ENCODE peak calls at places on chromosomes 13 and 19, in six cellular contexts. R, W, E, G, T and O are unnamed samples.

GRCh38 chr13:105908581-105908980 is 626.9 kb downstream of the EFNB2 start:
- DNase-seq in R (no peak), W (no peak), E (no peak), G (no peak), T (no peak), O (no peak)

GRCh38 chr13:78762825-78763224 is 103.9 kb upstream of the OBI1 start:
- DNase-seq in R (no peak), W (no peak), E (no peak), G (no peak), T (no peak), O (peak)

GRCh38 chr19:16921766-16922591 is 33.2 kb downstream of the F2RL3 start:
- DNase-seq in R (no peak), W (no peak), E (no peak), G (no peak), T (no peak), O (no peak)

GRCh38 chr13:113545455-113545930 is 39.1 kb upstream of the TFDP1 start:
- DNase-seq in R (no peak), W (no peak), E (no peak), G (no peak), T (no peak), O (peak)

GRCh38 chr19:4449022-4449825 is 8.4 kb downstream of the UBXN6 start:
- DNase-seq in R (no peak), W (peak), E (no peak), G (no peak), T (no peak), O (no peak)

GRCh38 chr13:30737511-30738342 is 2.4 kb downstream of the ALOX5AP start:
- DNase-seq in R (no peak), W (no peak), E (no peak), G (no peak), T (no peak), O (no peak)

GRCh38 chr19:2695288-2695866 is 7.1 kb downstream of the GNG7 start:
- DNase-seq in R (peak), W (peak), E (no peak), G (no peak), T (no peak), O (peak)

GRCh38 chr13:96821971-96822370 is 172.3 kb downstream of the OXGR1 start:
- DNase-seq in R (no peak), W (no peak), E (no peak), G (no peak), T (no peak), O (no peak)

GRCh38 chr13:104571161-104571889 is 1505.1 kb upstream of the SLC10A2 start:
- DNase-seq in R (peak), W (peak), E (peak), G (no peak), T (peak), O (peak)

GRCh38 chr19:17605117-17605516 is 49.7 kb downstream of the COLGALT1 start:
- DNase-seq in R (no peak), W (no peak), E (no peak), G (no peak), T (no peak), O (no peak)

GRCh38 chr19:45809643-45810159 is 5.4 kb downstream of the RSPH6A start:
- DNase-seq in R (no peak), W (no peak), E (peak), G (no peak), T (peak), O (peak)

GRCh38 chr13:30147380-30147779 is 160.0 kb downstream of the KATNAL1 start:
- DNase-seq in R (no peak), W (no peak), E (no peak), G (no peak), T (no peak), O (no peak)

GRCh38 chr19:41933693-41934426 is 5.6 kb upstream of the ERFL start:
- DNase-seq in R (no peak), W (no peak), E (no peak), G (no peak), T (no peak), O (no peak)

GRCh38 chr13:97539651-97540230 is 105.8 kb downstream of the RAP2A start:
- DNase-seq in R (no peak), W (no peak), E (peak), G (no peak), T (no peak), O (peak)

GRCh38 chr19:44582581-44583265 is 30.6 kb upstream of the IGSF23 start:
- DNase-seq in R (no peak), W (no peak), E (peak), G (no peak), T (no peak), O (no peak)

GRCh38 chr19:6739884-6740588 is 556 bp downstream of the TRIP10 start:
- DNase-seq in R (no peak), W (no peak), E (peak), G (no peak), T (no peak), O (peak)

GRCh38 chr13:21670006-21670882 is 629 bp upstream of the FGF9 start:
- DNase-seq in R (no peak), W (peak), E (peak), G (peak), T (peak), O (peak)

GRCh38 chr13:93398167-93398566 is 171.6 kb downstream of the GPC6 start:
- DNase-seq in R (no peak), W (no peak), E (no peak), G (no peak), T (no peak), O (no peak)

GRCh38 chr19:3556978-3557460 is 367 bp downstream of the MFSD12 start:
- DNase-seq in R (no peak), W (no peak), E (peak), G (no peak), T (no peak), O (peak)

GRCh38 chr19:5050905-5051304 is 82.0 kb downstream of the KDM4B start:
- DNase-seq in R (no peak), W (no peak), E (no peak), G (no peak), T (no peak), O (no peak)

GRCh38 chr13:34933786-34934185 is 8.3 kb upstream of the NBEA start:
- DNase-seq in R (no peak), W (no peak), E (no peak), G (no peak), T (no peak), O (no peak)

GRCh38 chr13:58025821-58026220 is 394.3 kb downstream of the PCDH17 start:
- DNase-seq in R (no peak), W (no peak), E (no peak), G (no peak), T (no peak), O (no peak)

GRCh38 chr19:48813123-48813911 is 2.5 kb upstream of the BCAT2 start:
- DNase-seq in R (no peak), W (no peak), E (no peak), G (no peak), T (no peak), O (no peak)

GRCh38 chr19:55447421-55448174 is 4.5 kb upstream of the SHISA7 start:
- DNase-seq in R (no peak), W (peak), E (peak), G (no peak), T (peak), O (no peak)

GRCh38 chr13:51804295-51805172 is 571 bp upstream of the DHRS12 start:
- DNase-seq in R (no peak), W (peak), E (no peak), G (no peak), T (no peak), O (no peak)

GRCh38 chr13:75365724-75366173 is 116.2 kb downstream of the TBC1D4 start:
- DNase-seq in R (peak), W (no peak), E (peak), G (no peak), T (no peak), O (peak)

GRCh38 chr19:21835429-21835809 is 563 bp downstream of the ZNF43 start:
- DNase-seq in R (no peak), W (no peak), E (no peak), G (no peak), T (no peak), O (no peak)

GRCh38 chr13:94228781-94229180 is 250.7 kb downstream of the DCT start:
- DNase-seq in R (no peak), W (no peak), E (no peak), G (no peak), T (no peak), O (no peak)